ENCODE peak calls at places on chromosomes 13 and 19, in ten cellular contexts. One of them, this sample, is unnamed.

GRCh38 chr13:98664924-98665637 is 87.4 kb downstream of the SLC15A1 start:
- DNase-seq in uterus: no peak
- DNase-seq in CD8-positive, alpha-beta T cell: no peak
- DNase-seq in neuronal stem cell: no peak
- DNase-seq in CD8-positive, alpha-beta memory T cell: no peak
- DNase-seq in H1: no peak
- DNase-seq in CD4-positive, CD25-positive, alpha-beta regulatory T cell: no peak
- DNase-seq in heart right ventricle: no peak
- DNase-seq in CD4-positive, alpha-beta memory T cell: no peak
- DNase-seq in Panc1: no peak
- DNase-seq in this sample: no peak

GRCh38 chr13:80604094-80604493 is 263.2 kb upstream of the SPRY2 start:
- DNase-seq in CD8-positive, alpha-beta memory T cell: no peak
- DNase-seq in Panc1: no peak
- DNase-seq in H1: no peak
- DNase-seq in CD4-positive, alpha-beta memory T cell: no peak
- DNase-seq in heart right ventricle: peak; percentile 39
- DNase-seq in CD8-positive, alpha-beta T cell: no peak
- DNase-seq in CD4-positive, CD25-positive, alpha-beta regulatory T cell: no peak
- DNase-seq in neuronal stem cell: no peak
- DNase-seq in uterus: no peak
- DNase-seq in this sample: no peak

GRCh38 chr19:20077791-20078463 is at the start of gene ZNF90:
- DNase-seq in Panc1: peak; percentile 83
- DNase-seq in neuronal stem cell: peak; percentile 95
- DNase-seq in CD8-positive, alpha-beta memory T cell: peak; percentile 78
- DNase-seq in uterus: peak; percentile 98
- DNase-seq in heart right ventricle: peak; percentile 97
- DNase-seq in CD4-positive, alpha-beta memory T cell: peak; percentile 93
- DNase-seq in CD8-positive, alpha-beta T cell: peak; percentile 85
- DNase-seq in CD4-positive, CD25-positive, alpha-beta regulatory T cell: peak; percentile 88
- DNase-seq in H1: peak; percentile 96
- DNase-seq in this sample: peak; percentile 98

GRCh38 chr19:36009220-36009619 is 607 bp upstream of the SYNE4 start:
- DNase-seq in CD8-positive, alpha-beta T cell: peak; percentile 54
- DNase-seq in neuronal stem cell: peak; percentile 55
- DNase-seq in heart right ventricle: peak; percentile 45
- DNase-seq in CD8-positive, alpha-beta memory T cell: peak; percentile 23
- DNase-seq in CD4-positive, alpha-beta memory T cell: no peak
- DNase-seq in uterus: peak; percentile 60
- DNase-seq in CD4-positive, CD25-positive, alpha-beta regulatory T cell: peak; percentile 59
- DNase-seq in H1: peak; percentile 82
- DNase-seq in Panc1: no peak
- DNase-seq in this sample: peak; percentile 69

GRCh38 chr13:45063261-45063870 is 56.9 kb upstream of the GTF2F2 start:
- DNase-seq in H1: no peak
- DNase-seq in CD4-positive, CD25-positive, alpha-beta regulatory T cell: no peak
- DNase-seq in CD8-positive, alpha-beta T cell: no peak
- DNase-seq in uterus: no peak
- DNase-seq in Panc1: no peak
- DNase-seq in CD4-positive, alpha-beta memory T cell: no peak
- DNase-seq in neuronal stem cell: no peak
- DNase-seq in heart right ventricle: no peak
- DNase-seq in CD8-positive, alpha-beta memory T cell: no peak
- DNase-seq in this sample: no peak

GRCh38 chr13:44679602-44680001 is 103.5 kb upstream of the TSC22D1 start:
- DNase-seq in H1: no peak
- DNase-seq in CD4-positive, CD25-positive, alpha-beta regulatory T cell: no peak
- DNase-seq in Panc1: no peak
- DNase-seq in CD8-positive, alpha-beta T cell: no peak
- DNase-seq in CD4-positive, alpha-beta memory T cell: no peak
- DNase-seq in neuronal stem cell: no peak
- DNase-seq in uterus: no peak
- DNase-seq in heart right ventricle: no peak
- DNase-seq in CD8-positive, alpha-beta memory T cell: no peak
- DNase-seq in this sample: no peak

GRCh38 chr13:79307866-79308298 is 98.2 kb downstream of the RBM26 start:
- DNase-seq in neuronal stem cell: no peak
- DNase-seq in CD4-positive, alpha-beta memory T cell: no peak
- DNase-seq in uterus: no peak
- DNase-seq in heart right ventricle: no peak
- DNase-seq in CD4-positive, CD25-positive, alpha-beta regulatory T cell: no peak
- DNase-seq in CD8-positive, alpha-beta T cell: no peak
- DNase-seq in CD8-positive, alpha-beta memory T cell: no peak
- DNase-seq in Panc1: no peak
- DNase-seq in H1: no peak
- DNase-seq in this sample: no peak

GRCh38 chr13:80524447-80525215 is 183.7 kb upstream of the SPRY2 start:
- DNase-seq in CD8-positive, alpha-beta T cell: no peak
- DNase-seq in Panc1: no peak
- DNase-seq in H1: no peak
- DNase-seq in CD8-positive, alpha-beta memory T cell: no peak
- DNase-seq in CD4-positive, CD25-positive, alpha-beta regulatory T cell: no peak
- DNase-seq in uterus: no peak
- DNase-seq in heart right ventricle: no peak
- DNase-seq in CD4-positive, alpha-beta memory T cell: no peak
- DNase-seq in neuronal stem cell: no peak
- DNase-seq in this sample: no peak

GRCh38 chr13:51317262-51317661 is 22.2 kb upstream of the SERPINE3 start:
- DNase-seq in Panc1: no peak
- DNase-seq in H1: no peak
- DNase-seq in CD4-positive, alpha-beta memory T cell: no peak
- DNase-seq in CD8-positive, alpha-beta memory T cell: no peak
- DNase-seq in CD4-positive, CD25-positive, alpha-beta regulatory T cell: no peak
- DNase-seq in CD8-positive, alpha-beta T cell: no peak
- DNase-seq in heart right ventricle: no peak
- DNase-seq in uterus: no peak
- DNase-seq in neuronal stem cell: no peak
- DNase-seq in this sample: no peak

GRCh38 chr19:47158367-47158791 is 27.7 kb downstream of the SAE1 start:
- DNase-seq in heart right ventricle: peak; percentile 23
- DNase-seq in CD8-positive, alpha-beta T cell: peak; percentile 55
- DNase-seq in CD4-positive, CD25-positive, alpha-beta regulatory T cell: no peak
- DNase-seq in H1: no peak
- DNase-seq in uterus: peak; percentile 19
- DNase-seq in CD8-positive, alpha-beta memory T cell: no peak
- DNase-seq in neuronal stem cell: no peak
- DNase-seq in CD4-positive, alpha-beta memory T cell: no peak
- DNase-seq in Panc1: no peak
- DNase-seq in this sample: no peak

GRCh38 chr19:54063350-54064078 is at the start of gene VSTM1:
- DNase-seq in CD8-positive, alpha-beta memory T cell: no peak
- DNase-seq in CD8-positive, alpha-beta T cell: no peak
- DNase-seq in heart right ventricle: no peak
- DNase-seq in Panc1: no peak
- DNase-seq in CD4-positive, CD25-positive, alpha-beta regulatory T cell: no peak
- DNase-seq in uterus: no peak
- DNase-seq in neuronal stem cell: no peak
- DNase-seq in H1: no peak
- DNase-seq in CD4-positive, alpha-beta memory T cell: no peak
- DNase-seq in this sample: no peak

GRCh38 chr13:109933476-109933875 is 147.1 kb upstream of the IRS2 start:
- DNase-seq in CD4-positive, CD25-positive, alpha-beta regulatory T cell: no peak
- DNase-seq in CD8-positive, alpha-beta memory T cell: no peak
- DNase-seq in uterus: no peak
- DNase-seq in H1: no peak
- DNase-seq in heart right ventricle: no peak
- DNase-seq in neuronal stem cell: no peak
- DNase-seq in CD8-positive, alpha-beta T cell: no peak
- DNase-seq in Panc1: no peak
- DNase-seq in CD4-positive, alpha-beta memory T cell: no peak
- DNase-seq in this sample: no peak

GRCh38 chr19:31301306-31301980 is 47.8 kb downstream of the TSHZ3 start:
- DNase-seq in Panc1: no peak
- DNase-seq in CD4-positive, alpha-beta memory T cell: no peak
- DNase-seq in CD8-positive, alpha-beta T cell: no peak
- DNase-seq in CD8-positive, alpha-beta memory T cell: no peak
- DNase-seq in heart right ventricle: no peak
- DNase-seq in CD4-positive, CD25-positive, alpha-beta regulatory T cell: no peak
- DNase-seq in H1: no peak
- DNase-seq in neuronal stem cell: no peak
- DNase-seq in uterus: no peak
- DNase-seq in this sample: no peak

GRCh38 chr13:101986316-101986715 is 415.5 kb downstream of the FGF14 start:
- DNase-seq in CD4-positive, alpha-beta memory T cell: no peak
- DNase-seq in heart right ventricle: no peak
- DNase-seq in Panc1: no peak
- DNase-seq in uterus: no peak
- DNase-seq in CD8-positive, alpha-beta memory T cell: no peak
- DNase-seq in neuronal stem cell: no peak
- DNase-seq in H1: no peak
- DNase-seq in CD4-positive, CD25-positive, alpha-beta regulatory T cell: no peak
- DNase-seq in CD8-positive, alpha-beta T cell: no peak
- DNase-seq in this sample: no peak

GRCh38 chr13:49086711-49087110 is 111.0 kb downstream of the FNDC3A start:
- DNase-seq in CD4-positive, alpha-beta memory T cell: no peak
- DNase-seq in H1: no peak
- DNase-seq in CD8-positive, alpha-beta T cell: no peak
- DNase-seq in Panc1: no peak
- DNase-seq in CD8-positive, alpha-beta memory T cell: no peak
- DNase-seq in heart right ventricle: no peak
- DNase-seq in uterus: no peak
- DNase-seq in neuronal stem cell: no peak
- DNase-seq in CD4-positive, CD25-positive, alpha-beta regulatory T cell: no peak
- DNase-seq in this sample: no peak

GRCh38 chr19:15259900-15260299 is 27.7 kb upstream of the EPHX3 start:
- DNase-seq in CD4-positive, CD25-positive, alpha-beta regulatory T cell: no peak
- DNase-seq in uterus: no peak
- DNase-seq in CD4-positive, alpha-beta memory T cell: no peak
- DNase-seq in CD8-positive, alpha-beta T cell: no peak
- DNase-seq in CD8-positive, alpha-beta memory T cell: no peak
- DNase-seq in H1: no peak
- DNase-seq in neuronal stem cell: no peak
- DNase-seq in Panc1: no peak
- DNase-seq in heart right ventricle: no peak
- DNase-seq in this sample: no peak

GRCh38 chr13:77554079-77554478 is 18.6 kb downstream of the SCEL start:
- DNase-seq in CD4-positive, CD25-positive, alpha-beta regulatory T cell: no peak
- DNase-seq in uterus: no peak
- DNase-seq in CD8-positive, alpha-beta memory T cell: no peak
- DNase-seq in Panc1: no peak
- DNase-seq in H1: no peak
- DNase-seq in heart right ventricle: no peak
- DNase-seq in CD4-positive, alpha-beta memory T cell: no peak
- DNase-seq in neuronal stem cell: no peak
- DNase-seq in CD8-positive, alpha-beta T cell: no peak
- DNase-seq in this sample: no peak

GRCh38 chr13:35474551-35474950 is 1.9 kb downstream of the MAB21L1 start:
- DNase-seq in Panc1: no peak
- DNase-seq in heart right ventricle: no peak
- DNase-seq in CD8-positive, alpha-beta T cell: no peak
- DNase-seq in CD4-positive, CD25-positive, alpha-beta regulatory T cell: no peak
- DNase-seq in H1: no peak
- DNase-seq in CD8-positive, alpha-beta memory T cell: no peak
- DNase-seq in neuronal stem cell: no peak
- DNase-seq in uterus: no peak
- DNase-seq in CD4-positive, alpha-beta memory T cell: no peak
- DNase-seq in this sample: no peak
- H3K27ac ChIP-seq in Panc1: no peak overlapping the region
- H3K27ac ChIP-seq in heart right ventricle: no peak overlapping the region
- H3K27ac ChIP-seq in CD8-positive, alpha-beta T cell: no peak overlapping the region
- H3K27ac ChIP-seq in CD4-positive, CD25-positive, alpha-beta regulatory T cell: no peak overlapping the region
- H3K27ac ChIP-seq in H1: no peak overlapping the region
- H3K27ac ChIP-seq in CD8-positive, alpha-beta memory T cell: no peak overlapping the region
- H3K27ac ChIP-seq in neuronal stem cell: no peak overlapping the region
- H3K27ac ChIP-seq in uterus: no peak overlapping the region
- H3K27ac ChIP-seq in CD4-positive, alpha-beta memory T cell: no peak overlapping the region
- H3K27ac ChIP-seq in this sample: peak overlapping the region; percentile 77

DNA sequence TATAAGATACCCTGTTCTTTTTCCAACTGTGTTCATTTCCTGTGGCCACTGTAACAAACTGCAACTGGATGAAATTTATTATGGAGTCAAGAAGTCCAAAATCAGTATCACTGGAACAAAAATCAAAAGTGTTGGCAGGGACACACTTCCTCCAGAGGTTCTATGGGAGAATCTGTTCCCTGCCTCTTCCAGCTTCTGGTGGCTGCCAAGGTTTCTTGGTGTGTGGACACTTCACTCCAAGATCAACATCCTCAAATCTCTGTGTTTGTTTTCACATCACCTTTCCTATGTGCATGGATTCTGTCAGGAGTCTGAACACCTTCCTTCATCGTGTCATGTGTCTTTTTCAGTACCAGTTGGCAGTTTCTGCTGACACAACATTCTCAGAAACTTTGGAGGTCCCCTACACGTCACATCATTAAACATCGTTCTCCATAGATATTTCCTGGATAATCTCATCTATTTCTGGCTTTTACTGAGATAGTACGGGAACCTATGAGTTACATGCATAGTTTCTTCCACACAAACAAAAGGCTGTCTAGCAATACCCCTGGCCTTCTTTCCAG is 15.2 kb upstream of the EFNB2 start:
- DNase-seq in CD4-positive, alpha-beta memory T cell: no peak
- DNase-seq in CD8-positive, alpha-beta memory T cell: no peak
- DNase-seq in CD8-positive, alpha-beta T cell: no peak
- DNase-seq in uterus: no peak
- DNase-seq in H1: no peak
- DNase-seq in CD4-positive, CD25-positive, alpha-beta regulatory T cell: no peak
- DNase-seq in Panc1: no peak
- DNase-seq in heart right ventricle: no peak
- DNase-seq in neuronal stem cell: no peak
- DNase-seq in this sample: no peak
- H3K4me1 ChIP-seq in CD4-positive, alpha-beta memory T cell: peaks cover 4% of the 10 kb centered on the region
- H3K4me1 ChIP-seq in CD8-positive, alpha-beta memory T cell: no peaks in the 10 kb centered on the region
- H3K4me1 ChIP-seq in CD8-positive, alpha-beta T cell: no peaks in the 10 kb centered on the region
- H3K4me1 ChIP-seq in uterus: no peaks in the 10 kb centered on the region
- H3K4me1 ChIP-seq in H1: no peaks in the 10 kb centered on the region
- H3K4me1 ChIP-seq in CD4-positive, CD25-positive, alpha-beta regulatory T cell: no peaks in the 10 kb centered on the region
- H3K4me1 ChIP-seq in Panc1: no peaks in the 10 kb centered on the region
- H3K4me1 ChIP-seq in heart right ventricle: peaks cover 42% of the 10 kb centered on the region
- H3K4me1 ChIP-seq in neuronal stem cell: no peaks in the 10 kb centered on the region
- H3K4me1 ChIP-seq in this sample: no peaks in the 10 kb centered on the region

DNA sequence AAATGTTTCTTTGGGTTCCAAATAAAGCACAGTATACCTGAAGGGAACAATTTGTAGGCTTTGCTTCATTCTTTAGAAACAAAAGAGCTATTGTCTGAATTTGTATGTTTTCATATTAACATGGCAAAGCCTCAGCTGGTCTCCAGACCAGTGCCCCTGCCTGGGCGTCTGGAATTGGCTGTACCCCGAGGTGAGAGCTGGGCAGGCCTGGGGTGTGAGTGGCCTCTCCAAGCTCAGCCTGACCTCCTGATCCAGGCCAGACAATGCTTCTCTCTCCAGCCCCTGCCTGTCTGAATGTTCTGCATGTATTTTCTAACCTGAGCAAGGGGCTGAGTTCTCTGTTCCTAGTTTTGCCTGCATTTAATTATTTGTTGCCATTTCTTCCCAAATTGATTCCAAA is 66.3 kb upstream of the MCF2L start:
- DNase-seq in Panc1: no peak
- DNase-seq in CD4-positive, CD25-positive, alpha-beta regulatory T cell: no peak
- DNase-seq in H1: no peak
- DNase-seq in uterus: no peak
- DNase-seq in CD8-positive, alpha-beta memory T cell: no peak
- DNase-seq in heart right ventricle: no peak
- DNase-seq in CD8-positive, alpha-beta T cell: no peak
- DNase-seq in CD4-positive, alpha-beta memory T cell: no peak
- DNase-seq in neuronal stem cell: no peak
- DNase-seq in this sample: peak; percentile 51
- H3K27ac ChIP-seq in Panc1: no peak overlapping the region
- H3K27ac ChIP-seq in CD4-positive, CD25-positive, alpha-beta regulatory T cell: no peak overlapping the region
- H3K27ac ChIP-seq in H1: no peak overlapping the region
- H3K27ac ChIP-seq in uterus: no peak overlapping the region
- H3K27ac ChIP-seq in CD8-positive, alpha-beta memory T cell: no peak overlapping the region
- H3K27ac ChIP-seq in heart right ventricle: no peak overlapping the region
- H3K27ac ChIP-seq in CD8-positive, alpha-beta T cell: no peak overlapping the region
- H3K27ac ChIP-seq in CD4-positive, alpha-beta memory T cell: no peak overlapping the region
- H3K27ac ChIP-seq in neuronal stem cell: no peak overlapping the region
- H3K27ac ChIP-seq in this sample: peak overlapping the region; percentile 82

GRCh38 chr13:84980571-84980970 is 818.6 kb downstream of the SLITRK6 start:
- DNase-seq in CD8-positive, alpha-beta T cell: no peak
- DNase-seq in Panc1: no peak
- DNase-seq in heart right ventricle: no peak
- DNase-seq in H1: no peak
- DNase-seq in CD4-positive, alpha-beta memory T cell: no peak
- DNase-seq in uterus: no peak
- DNase-seq in CD4-positive, CD25-positive, alpha-beta regulatory T cell: no peak
- DNase-seq in CD8-positive, alpha-beta memory T cell: no peak
- DNase-seq in neuronal stem cell: no peak
- DNase-seq in this sample: no peak
- H3K4me1 ChIP-seq in CD8-positive, alpha-beta T cell: no peaks in the 10 kb centered on the region
- H3K4me1 ChIP-seq in Panc1: no peaks in the 10 kb centered on the region
- H3K4me1 ChIP-seq in heart right ventricle: no peaks in the 10 kb centered on the region
- H3K4me1 ChIP-seq in H1: no peaks in the 10 kb centered on the region
- H3K4me1 ChIP-seq in CD4-positive, alpha-beta memory T cell: no peaks in the 10 kb centered on the region
- H3K4me1 ChIP-seq in uterus: no peaks in the 10 kb centered on the region
- H3K4me1 ChIP-seq in CD4-positive, CD25-positive, alpha-beta regulatory T cell: no peaks in the 10 kb centered on the region
- H3K4me1 ChIP-seq in CD8-positive, alpha-beta memory T cell: no peaks in the 10 kb centered on the region
- H3K4me1 ChIP-seq in neuronal stem cell: no peaks in the 10 kb centered on the region
- H3K4me1 ChIP-seq in this sample: no peaks in the 10 kb centered on the region

This sample was measured in breast epithelium.